ENCODE peak calls at places on chromosome 12, in six cellular contexts. One of them, this sample, is unnamed.

GRCh38 chr12:29780084-29780483 is 3.7 kb downstream of the TMTC1 start:
- DNase-seq in trophoblast cell: no peak
- DNase-seq in mesenchymal stem cell: no peak
- DNase-seq in H9: no peak
- DNase-seq in IMR-90: no peak
- DNase-seq in H1: no peak
- DNase-seq in this sample: no peak

GRCh38 chr12:98594050-98594853 is 766 bp downstream of the SLC25A3 start:
- DNase-seq in mesenchymal stem cell: peak
- DNase-seq in trophoblast cell: peak
- DNase-seq in IMR-90: no peak
- DNase-seq in H1: no peak
- DNase-seq in H9: no peak
- DNase-seq in this sample: peak

GRCh38 chr12:66329941-66330340 is 27.6 kb downstream of the HELB start:
- DNase-seq in H9: no peak
- DNase-seq in H1: no peak
- DNase-seq in trophoblast cell: no peak
- DNase-seq in IMR-90: peak
- DNase-seq in mesenchymal stem cell: no peak
- DNase-seq in this sample: no peak

GRCh38 chr12:70272510-70272909 is 29.3 kb downstream of the CNOT2 start:
- DNase-seq in H1: no peak
- DNase-seq in mesenchymal stem cell: no peak
- DNase-seq in trophoblast cell: no peak
- DNase-seq in IMR-90: no peak
- DNase-seq in H9: no peak
- DNase-seq in this sample: no peak

GRCh38 chr12:8912910-8913309 is 1.4 kb upstream of the PHC1 start:
- DNase-seq in trophoblast cell: peak
- DNase-seq in mesenchymal stem cell: no peak
- DNase-seq in H1: no peak
- DNase-seq in IMR-90: no peak
- DNase-seq in H9: peak
- DNase-seq in this sample: no peak

GRCh38 chr12:96889273-96889933 is 17.7 kb upstream of the NEDD1 start:
- DNase-seq in H9: no peak
- DNase-seq in trophoblast cell: no peak
- DNase-seq in IMR-90: peak
- DNase-seq in mesenchymal stem cell: no peak
- DNase-seq in H1: no peak
- DNase-seq in this sample: no peak

GRCh38 chr12:28027947-28028724 is 55.6 kb upstream of the PTHLH start:
- DNase-seq in IMR-90: peak
- DNase-seq in H9: no peak
- DNase-seq in H1: no peak
- DNase-seq in mesenchymal stem cell: no peak
- DNase-seq in trophoblast cell: peak
- DNase-seq in this sample: no peak

GRCh38 chr12:6205144-6205539 is 4.9 kb downstream of the CD9 start:
- DNase-seq in trophoblast cell: no peak
- DNase-seq in IMR-90: no peak
- DNase-seq in mesenchymal stem cell: no peak
- DNase-seq in H1: no peak
- DNase-seq in H9: peak
- DNase-seq in this sample: no peak

GRCh38 chr12:78683031-78683430 is 181.5 kb upstream of the SYT1 start:
- DNase-seq in H1: no peak
- DNase-seq in mesenchymal stem cell: no peak
- DNase-seq in H9: no peak
- DNase-seq in trophoblast cell: no peak
- DNase-seq in IMR-90: peak
- DNase-seq in this sample: no peak

GRCh38 chr12:17383321-17383720 is 706.7 kb downstream of the RERGL start:
- DNase-seq in trophoblast cell: peak
- DNase-seq in IMR-90: no peak
- DNase-seq in mesenchymal stem cell: no peak
- DNase-seq in H1: no peak
- DNase-seq in H9: no peak
- DNase-seq in this sample: no peak

GRCh38 chr12:63400746-63401145 is 249.7 kb upstream of the AVPR1A start:
- DNase-seq in H9: no peak
- DNase-seq in trophoblast cell: no peak
- DNase-seq in IMR-90: peak
- DNase-seq in mesenchymal stem cell: no peak
- DNase-seq in H1: no peak
- DNase-seq in this sample: no peak

GRCh38 chr12:71063087-71063486 is 94.7 kb downstream of the TSPAN8 start:
- DNase-seq in H9: no peak
- DNase-seq in IMR-90: no peak
- DNase-seq in H1: no peak
- DNase-seq in trophoblast cell: no peak
- DNase-seq in mesenchymal stem cell: no peak
- DNase-seq in this sample: no peak

GRCh38 chr12:64752833-64753238 is 6.4 kb downstream of the GNS start:
- DNase-seq in H1: no peak
- DNase-seq in trophoblast cell: no peak
- DNase-seq in mesenchymal stem cell: no peak
- DNase-seq in IMR-90: no peak
- DNase-seq in H9: no peak
- DNase-seq in this sample: no peak

GRCh38 chr12:1993341-1993740 is 10.9 kb downstream of the DCP1B start:
- DNase-seq in mesenchymal stem cell: peak
- DNase-seq in IMR-90: peak
- DNase-seq in H1: no peak
- DNase-seq in trophoblast cell: peak
- DNase-seq in H9: no peak
- DNase-seq in this sample: no peak

GRCh38 chr12:31386364-31386777 is 60.4 kb upstream of the SINHCAF start:
- DNase-seq in mesenchymal stem cell: no peak
- DNase-seq in H9: peak
- DNase-seq in trophoblast cell: no peak
- DNase-seq in H1: peak
- DNase-seq in IMR-90: no peak
- DNase-seq in this sample: peak

GRCh38 chr12:14207946-14208612 is 157.4 kb upstream of the ATF7IP start:
- DNase-seq in mesenchymal stem cell: no peak
- DNase-seq in H9: no peak
- DNase-seq in trophoblast cell: peak
- DNase-seq in H1: no peak
- DNase-seq in IMR-90: no peak
- DNase-seq in this sample: no peak

GRCh38 chr12:47591795-47592194 is 114.0 kb downstream of the RPAP3 start:
- DNase-seq in IMR-90: no peak
- DNase-seq in trophoblast cell: no peak
- DNase-seq in H9: no peak
- DNase-seq in H1: no peak
- DNase-seq in mesenchymal stem cell: no peak
- DNase-seq in this sample: no peak

GRCh38 chr12:50517456-50518048 is 12.8 kb downstream of the DIP2B start:
- DNase-seq in H1: no peak
- DNase-seq in IMR-90: peak
- DNase-seq in H9: no peak
- DNase-seq in trophoblast cell: no peak
- DNase-seq in mesenchymal stem cell: peak
- DNase-seq in this sample: no peak

GRCh38 chr12:3202734-3203446 is 125.7 kb downstream of the TSPAN9 start:
- DNase-seq in H1: no peak
- DNase-seq in IMR-90: peak
- DNase-seq in mesenchymal stem cell: peak
- DNase-seq in H9: peak
- DNase-seq in trophoblast cell: no peak
- DNase-seq in this sample: peak

GRCh38 chr12:93127582-93128331 is 198.7 kb upstream of the EEA1 start:
- DNase-seq in trophoblast cell: peak
- DNase-seq in mesenchymal stem cell: peak
- DNase-seq in H9: peak
- DNase-seq in IMR-90: peak
- DNase-seq in H1: no peak
- DNase-seq in this sample: no peak

GRCh38 chr12:34297126-34297789 is 275.0 kb downstream of the ALG10 start:
- DNase-seq in trophoblast cell: no peak
- DNase-seq in H9: no peak
- DNase-seq in H1: no peak
- DNase-seq in mesenchymal stem cell: no peak
- DNase-seq in IMR-90: no peak
- DNase-seq in this sample: no peak

GRCh38 chr12:94592080-94592479 is 58.3 kb downstream of the TMCC3 start:
- DNase-seq in H1: no peak
- DNase-seq in IMR-90: no peak
- DNase-seq in mesenchymal stem cell: no peak
- DNase-seq in trophoblast cell: no peak
- DNase-seq in H9: no peak
- DNase-seq in this sample: no peak

GRCh38 chr12:75471928-75472865 is 8.4 kb upstream of the GLIPR1 start:
- DNase-seq in H1: no peak
- DNase-seq in IMR-90: no peak
- DNase-seq in trophoblast cell: peak
- DNase-seq in mesenchymal stem cell: no peak
- DNase-seq in H9: no peak
- DNase-seq in this sample: no peak

GRCh38 chr12:88144037-88144436 is 1.9 kb downstream of the TMTC3 start:
- DNase-seq in H1: no peak
- DNase-seq in trophoblast cell: peak
- DNase-seq in H9: no peak
- DNase-seq in IMR-90: no peak
- DNase-seq in mesenchymal stem cell: no peak
- DNase-seq in this sample: no peak

GRCh38 chr12:108563135-108563803 is 873 bp downstream of the ISCU start:
- DNase-seq in trophoblast cell: peak
- DNase-seq in H9: peak
- DNase-seq in H1: peak
- DNase-seq in IMR-90: peak
- DNase-seq in mesenchymal stem cell: peak
- DNase-seq in this sample: peak
- H2AK5ac ChIP-seq in trophoblast cell: peak
- H2AK5ac ChIP-seq in H9: no peak
- H2AK5ac ChIP-seq in H1: no peak
- H2AK5ac ChIP-seq in IMR-90: peak
- H2AK5ac ChIP-seq in mesenchymal stem cell: peak
- H2AK5ac ChIP-seq in this sample: no peak

GRCh38 chr12:132451836-132452195 is 38.1 kb upstream of the FBRSL1 start:
- DNase-seq in mesenchymal stem cell: no peak
- DNase-seq in H9: no peak
- DNase-seq in trophoblast cell: no peak
- DNase-seq in IMR-90: no peak
- DNase-seq in H1: no peak
- DNase-seq in this sample: no peak
- H4K91ac ChIP-seq in mesenchymal stem cell: no peak
- H4K91ac ChIP-seq in H9: no peak
- H4K91ac ChIP-seq in trophoblast cell: no peak
- H4K91ac ChIP-seq in IMR-90: no peak
- H4K91ac ChIP-seq in H1: no peak
- H4K91ac ChIP-seq in this sample: no peak

GRCh38 chr12:53098354-53098981 is 1.0 kb downstream of the IGFBP6 start:
- DNase-seq in trophoblast cell: no peak
- DNase-seq in H1: no peak
- DNase-seq in H9: peak
- DNase-seq in mesenchymal stem cell: peak
- DNase-seq in IMR-90: peak
- DNase-seq in this sample: no peak

GRCh38 chr12:53101931-53102781 is 1.1 kb upstream of the SOAT2 start:
- DNase-seq in mesenchymal stem cell: no peak
- DNase-seq in IMR-90: no peak
- DNase-seq in H1: no peak
- DNase-seq in H9: no peak
- DNase-seq in trophoblast cell: no peak
- DNase-seq in this sample: no peak

GRCh38 chr12:53098982-53099651 is 1.6 kb downstream of the IGFBP6 start:
- DNase-seq in trophoblast cell: peak
- DNase-seq in mesenchymal stem cell: peak
- DNase-seq in H1: peak
- DNase-seq in H9: peak
- DNase-seq in IMR-90: peak
- DNase-seq in this sample: peak

GRCh38 chr12:53101266-53101665 is 2.0 kb upstream of the SOAT2 start:
- DNase-seq in IMR-90: no peak
- DNase-seq in H1: no peak
- DNase-seq in trophoblast cell: no peak
- DNase-seq in H9: no peak
- DNase-seq in mesenchymal stem cell: no peak
- DNase-seq in this sample: no peak

DNA sequence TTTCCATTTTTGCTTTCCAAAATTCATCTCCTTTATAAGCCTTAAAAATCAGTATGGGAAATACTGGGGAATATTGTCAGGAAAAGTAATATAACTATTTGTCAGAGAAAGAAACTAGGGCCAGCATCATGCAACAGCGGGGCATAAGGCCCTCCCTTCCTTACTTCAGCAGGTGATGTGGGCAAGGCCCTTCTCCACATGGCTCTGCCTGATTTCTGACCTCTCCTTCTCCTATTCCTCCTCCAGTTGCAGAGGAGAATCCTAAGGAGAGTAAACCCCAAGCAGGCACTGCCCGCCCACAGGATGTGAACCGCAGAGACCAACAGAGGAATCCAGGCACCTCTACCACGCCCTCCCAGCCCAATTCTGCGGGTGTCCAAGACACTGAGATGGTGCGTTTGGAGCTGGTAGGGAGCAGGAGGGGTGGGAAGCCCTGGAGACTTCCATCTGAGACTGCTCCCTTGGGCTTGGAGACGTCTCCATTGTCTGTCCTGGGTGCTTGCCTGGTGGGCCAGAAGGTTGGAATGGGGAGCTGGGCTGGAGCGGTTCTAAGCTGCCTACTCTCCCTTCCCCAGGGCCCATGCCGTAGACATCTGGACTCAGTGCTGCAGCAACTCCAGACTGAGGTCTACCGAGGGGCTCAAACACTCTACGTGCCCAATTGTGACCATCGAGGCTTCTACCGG is 2.7 kb upstream of the SOAT2 start:
- DNase-seq in H9: no peak
- DNase-seq in IMR-90: no peak
- DNase-seq in mesenchymal stem cell: no peak
- DNase-seq in H1: no peak
- DNase-seq in trophoblast cell: no peak
- DNase-seq in this sample: no peak
- H2AK5ac ChIP-seq in H9: no peak
- H2AK5ac ChIP-seq in IMR-90: no peak
- H2AK5ac ChIP-seq in mesenchymal stem cell: no peak
- H2AK5ac ChIP-seq in H1: no peak
- H2AK5ac ChIP-seq in trophoblast cell: no peak
- H2AK5ac ChIP-seq in this sample: no peak

GRCh38 chr12:55697686-55698085 is 10.0 kb downstream of the ITGA7 start:
- DNase-seq in trophoblast cell: no peak
- DNase-seq in H9: no peak
- DNase-seq in IMR-90: no peak
- DNase-seq in mesenchymal stem cell: no peak
- DNase-seq in H1: no peak
- DNase-seq in this sample: no peak

GRCh38 chr12:55696796-55697462 is 10.8 kb downstream of the ITGA7 start:
- DNase-seq in trophoblast cell: no peak
- DNase-seq in mesenchymal stem cell: no peak
- DNase-seq in H1: no peak
- DNase-seq in IMR-90: no peak
- DNase-seq in H9: no peak
- DNase-seq in this sample: no peak

GRCh38 chr12:55694651-55695050 is 13.1 kb downstream of the ITGA7 start:
- DNase-seq in trophoblast cell: no peak
- DNase-seq in mesenchymal stem cell: no peak
- DNase-seq in H9: no peak
- DNase-seq in H1: no peak
- DNase-seq in IMR-90: no peak
- DNase-seq in this sample: no peak

GRCh38 chr12:55694188-55694515 is 13.6 kb downstream of the ITGA7 start:
- DNase-seq in H1: no peak
- DNase-seq in IMR-90: no peak
- DNase-seq in trophoblast cell: no peak
- DNase-seq in mesenchymal stem cell: no peak
- DNase-seq in H9: no peak
- DNase-seq in this sample: no peak

GRCh38 chr12:55696141-55696540 is 11.6 kb downstream of the ITGA7 start:
- DNase-seq in H1: no peak
- DNase-seq in mesenchymal stem cell: no peak
- DNase-seq in trophoblast cell: no peak
- DNase-seq in H9: no peak
- DNase-seq in IMR-90: no peak
- DNase-seq in this sample: no peak
- H4K91ac ChIP-seq in H1: no peak
- H4K91ac ChIP-seq in mesenchymal stem cell: no peak
- H4K91ac ChIP-seq in trophoblast cell: no peak
- H4K91ac ChIP-seq in H9: no peak
- H4K91ac ChIP-seq in IMR-90: no peak
- H4K91ac ChIP-seq in this sample: no peak

This sample was measured in neuronal stem cell.